ENCODE peak calls at places on chromosomes 11 and 22, in eight cellular contexts. W, X, D, H, E, I, O and B are unnamed samples.

GRCh38 chr11:18192988-18193387 is 20.4 kb downstream of the MRGPRX4 start:
- DNase-seq in W (no peak), X (peak), D (no peak), H (no peak), E (no peak), I (no peak), O (peak), B (no peak)

GRCh38 chr22:18076060-18076497 is 1.7 kb upstream of the PEX26 start:
- DNase-seq in W (no peak), X (peak), D (peak), H (peak), E (peak), I (peak), O (peak), B (no peak)

GRCh38 chr22:50599816-50600454 is 658 bp upstream of the MAPK8IP2 start:
- DNase-seq in W (peak), X (peak), D (no peak), H (peak), E (peak), I (no peak), O (no peak), B (no peak)

GRCh38 chr22:20591660-20592310 is 84.4 kb downstream of the MED15 start:
- DNase-seq in W (peak), X (no peak), D (peak), H (no peak), E (peak), I (no peak), O (no peak), B (peak)

GRCh38 chr11:117807482-117808272 is 10.7 kb upstream of the DSCAML1 start:
- DNase-seq in W (no peak), X (no peak), D (peak), H (peak), E (peak), I (no peak), O (no peak), B (peak)

GRCh38 chr22:20578707-20579106 is 71.3 kb downstream of the MED15 start:
- DNase-seq in W (peak), X (no peak), D (no peak), H (no peak), E (no peak), I (no peak), O (no peak), B (no peak)

GRCh38 chr11:119342023-119342300 is 1.3 kb upstream of the C1QTNF5 start:
- DNase-seq in W (peak), X (no peak), D (no peak), H (no peak), E (no peak), I (no peak), O (no peak), B (peak)

GRCh38 chr11:86476109-86476861 is 101.6 kb downstream of the CCDC81 start:
- DNase-seq in W (no peak), X (no peak), D (peak), H (peak), E (no peak), I (no peak), O (no peak), B (no peak)

GRCh38 chr11:67558084-67558772 is 25.4 kb upstream of the GSTP1 start:
- DNase-seq in W (no peak), X (no peak), D (no peak), H (peak), E (peak), I (no peak), O (no peak), B (no peak)

GRCh38 chr11:69335010-69335409 is 41.1 kb downstream of the MYEOV start:
- DNase-seq in W (no peak), X (no peak), D (no peak), H (no peak), E (no peak), I (no peak), O (no peak), B (peak)

GRCh38 chr11:119446434-119446833 is 23.5 kb upstream of the THY1 start:
- DNase-seq in W (no peak), X (no peak), D (no peak), H (no peak), E (no peak), I (no peak), O (no peak), B (no peak)

GRCh38 chr11:42595856-42596255 is 715.9 kb upstream of the API5 start:
- DNase-seq in W (no peak), X (no peak), D (no peak), H (no peak), E (no peak), I (no peak), O (no peak), B (no peak)

GRCh38 chr22:38940985-38941384 is 16.4 kb upstream of the APOBEC3A start:
- DNase-seq in W (no peak), X (no peak), D (no peak), H (no peak), E (no peak), I (no peak), O (no peak), B (no peak)

GRCh38 chr11:111945198-111945597 is 8.1 kb downstream of the DIXDC1 start:
- DNase-seq in W (no peak), X (no peak), D (no peak), H (no peak), E (no peak), I (no peak), O (no peak), B (no peak)

GRCh38 chr11:111185259-111185658 is 60.3 kb upstream of the POU2AF2 start:
- DNase-seq in W (no peak), X (no peak), D (peak), H (peak), E (no peak), I (no peak), O (no peak), B (no peak)

GRCh38 chr11:66842896-66843775 is at the start of gene RCE1:
- DNase-seq in W (peak), X (peak), D (peak), H (peak), E (peak), I (peak), O (peak), B (peak)

GRCh38 chr11:115244758-115245157 is 259.5 kb downstream of the CADM1 start:
- DNase-seq in W (no peak), X (no peak), D (peak), H (no peak), E (no peak), I (no peak), O (no peak), B (no peak)

GRCh38 chr11:76670475-76671235 is at the start of gene LRRC32:
- DNase-seq in W (peak), X (no peak), D (no peak), H (peak), E (peak), I (peak), O (no peak), B (peak)
- TF ChIP-seq CTCF in W (no peak), X (no peak), D (no peak), H (no peak), E (no peak), I (no peak), O (no peak), B (peak)

DNA sequence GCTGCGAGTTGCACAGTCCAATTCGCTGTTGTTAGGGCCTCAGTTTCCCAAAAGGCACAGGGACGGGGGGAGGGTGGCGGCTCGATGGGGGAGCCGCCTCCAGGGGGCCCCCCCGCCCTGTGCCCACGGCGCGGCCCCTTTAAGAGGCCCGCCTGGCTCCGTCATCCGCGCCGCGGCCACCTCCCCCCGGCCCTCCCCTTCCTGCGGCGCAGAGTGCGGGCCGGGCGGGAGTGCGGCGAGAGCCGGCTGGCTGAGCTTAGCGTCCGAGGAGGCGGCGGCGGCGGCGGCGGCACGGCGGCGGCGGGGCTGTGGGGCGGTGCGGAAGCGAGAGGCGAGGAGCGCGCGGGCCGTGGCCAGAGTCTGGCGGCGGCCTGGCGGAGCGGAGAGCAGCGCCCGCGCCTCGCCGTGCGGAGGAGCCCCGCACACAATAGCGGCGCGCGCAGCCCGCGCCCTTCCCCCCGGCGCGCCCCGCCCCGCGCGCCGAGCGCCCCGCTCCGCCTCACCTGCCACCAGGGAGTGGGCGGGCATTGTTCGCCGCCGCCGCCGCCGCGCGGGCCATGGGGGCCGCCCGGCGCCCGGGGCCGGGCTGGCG is at the start of gene BCR:
- DNase-seq in W (no peak), X (peak), D (peak), H (peak), E (peak), I (peak), O (peak), B (no peak)
- TF ChIP-seq CTCF in W (peak), X (no peak), D (no peak), H (no peak), E (peak), I (no peak), O (no peak), B (peak)

DNA sequence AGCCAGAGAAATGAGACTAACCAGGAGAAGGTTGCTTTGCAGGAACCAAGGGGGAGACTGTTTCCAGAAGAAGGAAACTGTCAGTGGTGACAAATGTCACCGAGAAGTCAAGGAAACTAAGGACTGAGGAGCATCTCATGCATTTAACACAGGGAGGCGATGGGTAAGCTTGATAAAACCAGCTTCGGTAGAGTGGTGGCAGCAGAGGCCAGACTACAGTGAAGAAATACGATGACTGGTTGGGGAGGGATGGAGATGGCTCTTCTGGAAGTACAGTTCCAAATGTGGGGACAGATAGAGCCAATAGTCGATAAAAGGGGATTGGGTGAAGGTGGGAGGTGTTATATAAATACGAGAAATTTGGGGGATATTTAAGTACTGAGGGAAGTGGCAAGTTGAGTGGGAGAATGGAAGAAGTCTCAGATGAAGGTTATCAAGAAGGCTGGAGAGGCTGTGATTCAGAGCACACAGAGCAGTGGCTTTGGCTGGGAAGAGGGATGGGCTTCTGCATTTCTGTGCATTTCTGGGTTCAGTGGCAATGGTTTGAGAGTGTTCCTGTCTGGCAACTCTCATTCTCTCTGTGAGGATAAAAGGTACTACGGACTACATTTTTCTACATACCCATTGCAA is 29.2 kb downstream of the SC5D start:
- DNase-seq in W (no peak), X (peak), D (peak), H (peak), E (peak), I (no peak), O (no peak), B (no peak)
- TF ChIP-seq CTCF in W (peak), X (no peak), D (no peak), H (peak), E (no peak), I (no peak), O (peak), B (peak)

GRCh38 chr11:74170694-74171629 is at the start of the genes C2CD3 and PPME1:
- DNase-seq in W (peak), X (peak), D (peak), H (peak), E (peak), I (peak), O (peak), B (peak)
- TF ChIP-seq CTCF in W (peak), X (no peak), D (peak), H (peak), E (no peak), I (no peak), O (no peak), B (peak)

DNA sequence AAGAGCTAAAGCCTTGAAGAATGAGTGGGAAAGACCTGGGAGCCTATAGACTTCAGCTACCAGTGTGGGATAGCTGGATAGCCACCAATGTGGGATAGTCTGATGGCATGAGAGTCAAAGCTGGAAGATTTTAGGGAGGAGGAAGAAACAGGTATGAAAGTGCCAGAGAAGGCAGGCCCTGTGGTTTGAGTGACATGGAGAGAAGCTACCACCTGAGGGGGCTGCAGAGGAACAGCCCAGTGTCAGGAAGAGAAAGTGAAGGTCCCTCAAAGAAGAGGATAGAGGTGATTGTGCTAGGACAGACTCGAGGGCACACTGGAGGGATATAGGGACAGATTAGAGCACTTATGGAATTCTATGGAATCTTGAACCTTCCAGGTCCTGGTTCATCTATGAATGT is 23.1 kb upstream of the PAX6 start:
- DNase-seq in W (no peak), X (no peak), D (no peak), H (no peak), E (no peak), I (no peak), O (no peak), B (no peak)
- TF ChIP-seq CTCF in W (no peak), X (no peak), D (no peak), H (no peak), E (no peak), I (no peak), O (no peak), B (no peak)

GRCh38 chr11:73388241-73389133 is 12.3 kb downstream of the RELT start:
- DNase-seq in W (no peak), X (no peak), D (no peak), H (no peak), E (no peak), I (no peak), O (no peak), B (no peak)
- TF ChIP-seq CTCF in W (no peak), X (no peak), D (no peak), H (no peak), E (no peak), I (no peak), O (no peak), B (no peak)

GRCh38 chr22:40111451-40111850 is 66.3 kb upstream of the TNRC6B start:
- DNase-seq in W (no peak), X (no peak), D (no peak), H (no peak), E (no peak), I (no peak), O (no peak), B (no peak)
- TF ChIP-seq CTCF in W (no peak), X (no peak), D (no peak), H (no peak), E (no peak), I (no peak), O (no peak), B (no peak)

DNA sequence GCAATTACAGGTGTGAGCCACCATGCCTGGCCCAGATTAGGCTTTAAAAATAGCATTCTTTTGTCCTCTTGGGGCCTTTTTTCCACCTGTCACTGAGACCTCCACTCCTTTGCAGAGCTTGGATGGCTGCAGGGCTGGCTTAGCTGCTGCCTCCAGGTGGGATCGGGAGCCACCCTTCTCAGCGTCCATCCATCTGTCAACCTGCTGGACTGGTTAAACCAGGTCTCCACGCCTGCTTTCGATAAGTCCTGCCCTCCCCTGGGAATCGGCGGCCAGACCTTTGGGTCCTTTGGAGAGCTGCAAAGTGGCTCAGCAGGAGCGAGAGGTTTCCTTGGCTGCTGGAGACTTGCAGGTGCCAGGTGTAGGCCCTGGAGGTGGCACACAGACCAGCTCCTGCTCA is 23.4 kb upstream of the GRAMD4 start:
- DNase-seq in W (no peak), X (peak), D (no peak), H (no peak), E (peak), I (no peak), O (peak), B (no peak)
- TF ChIP-seq CTCF in W (peak), X (peak), D (no peak), H (no peak), E (peak), I (no peak), O (peak), B (no peak)